ENCODE peak calls at places on chromosomes 12 and 14, in ten cellular contexts. K is GM12865, E is coronary artery, Y is mesendoderm, J is adrenal gland, T is GM23248, A is foreskin fibroblast, G is A549, I is right atrium auricular region, M is HFF-Myc. U is an unnamed sample.

GRCh38 chr12:22275847-22276246 is 58.7 kb downstream of the ST8SIA1 start:
- DNase-seq in E (peak; percentile 96), K (no peak), M (peak; percentile 88), Y (peak; percentile 92), T (peak; percentile 98), I (peak; percentile 94), G (peak; percentile 13), J (peak; percentile 75), A (peak; percentile 95), U (peak; percentile 82)

GRCh38 chr12:84508325-84508861 is 404.2 kb downstream of the SLC6A15 start:
- DNase-seq in M (peak; percentile 79), J (no peak), K (peak; percentile 12), E (no peak), T (peak; percentile 95), G (peak; percentile 11), A (peak; percentile 95), Y (peak; percentile 76), I (no peak), U (no peak)

GRCh38 chr14:104977681-104978647 is at the start of gene AHNAK2:
- DNase-seq in K (no peak), Y (peak; percentile 87), J (peak; percentile 78), M (no peak), E (no peak), A (peak; percentile 94), T (peak; percentile 90), I (no peak), G (peak; percentile 60), U (peak; percentile 92)

GRCh38 chr14:104286086-104286485 is 147.7 kb downstream of the KIF26A start:
- DNase-seq in I (no peak), J (no peak), M (no peak), Y (no peak), E (no peak), T (no peak), A (no peak), G (no peak), K (no peak), U (peak; percentile 55)

GRCh38 chr14:98931911-98932310 is 340.1 kb downstream of the BCL11B start:
- DNase-seq in J (no peak), K (no peak), T (no peak), G (no peak), M (no peak), Y (no peak), I (no peak), A (no peak), E (no peak), U (peak; percentile 21)

GRCh38 chr12:80937391-80938238 is at the start of gene LIN7A:
- DNase-seq in E (peak; percentile 70), I (no peak), T (peak; percentile 44), Y (peak; percentile 87), A (peak; percentile 72), K (peak; percentile 13), M (no peak), J (no peak), G (peak; percentile 12), U (no peak)

GRCh38 chr14:58749066-58749669 is 111.4 kb downstream of the DACT1 start:
- DNase-seq in G (peak; percentile 17), J (no peak), T (peak; percentile 91), M (peak; percentile 83), Y (no peak), A (peak; percentile 88), K (peak; percentile 89), I (no peak), E (no peak), U (no peak)

GRCh38 chr12:1800646-1801284 is 19.6 kb upstream of the LRTM2 start:
- DNase-seq in M (no peak), T (peak; percentile 84), A (peak; percentile 37), G (peak; percentile 41), J (no peak), E (peak; percentile 71), Y (peak; percentile 79), K (peak; percentile 72), I (no peak), U (peak; percentile 63)

GRCh38 chr12:89573081-89573810 is 47.4 kb upstream of the POC1B start:
- DNase-seq in E (no peak), M (no peak), A (peak; percentile 42), G (no peak), J (no peak), Y (no peak), T (peak; percentile 81), I (no peak), K (no peak), U (no peak)

GRCh38 chr14:79915411-79915810 is 295.9 kb downstream of the DIO2 start:
- DNase-seq in M (no peak), G (no peak), Y (no peak), J (no peak), K (no peak), E (no peak), I (no peak), A (no peak), T (no peak), U (no peak)

GRCh38 chr12:7694556-7694955 is 1.0 kb downstream of the GDF3 start:
- DNase-seq in E (no peak), I (no peak), M (no peak), A (no peak), J (no peak), Y (no peak), G (no peak), K (no peak), T (no peak), U (no peak)

GRCh38 chr12:111445311-111446043 is 39.8 kb downstream of the SH2B3 start:
- DNase-seq in A (no peak), G (no peak), Y (no peak), J (no peak), K (peak; percentile 15), M (no peak), T (peak; percentile 33), E (peak; percentile 78), I (peak; percentile 56), U (no peak)

GRCh38 chr12:55142896-55143870 is 17.0 kb downstream of the OR9K2 start:
- DNase-seq in A (peak; percentile 35), G (peak; percentile 11), Y (peak; percentile 80), J (peak; percentile 28), M (peak; percentile 19), E (no peak), I (no peak), K (peak; percentile 53), T (peak; percentile 80), U (no peak)

GRCh38 chr12:70994217-70994788 is 73.8 kb upstream of the PTPRR start:
- DNase-seq in E (no peak), Y (no peak), M (no peak), K (no peak), I (no peak), T (peak; percentile 88), A (peak; percentile 92), G (no peak), J (no peak), U (no peak)

GRCh38 chr14:92464156-92464555 is 49.4 kb upstream of the RIN3 start:
- DNase-seq in Y (no peak), K (no peak), J (no peak), A (no peak), E (no peak), T (no peak), I (peak; percentile 54), G (no peak), M (no peak), U (no peak)

GRCh38 chr12:19894803-19895202 is 455.5 kb downstream of the AEBP2 start:
- DNase-seq in T (no peak), G (no peak), Y (no peak), E (no peak), K (peak; percentile 86), M (no peak), I (no peak), J (no peak), A (no peak), U (no peak)

GRCh38 chr12:100953677-100954076 is 159.1 kb downstream of the ANO4 start:
- DNase-seq in E (no peak), M (no peak), G (no peak), T (no peak), J (no peak), I (no peak), Y (no peak), K (no peak), A (no peak), U (no peak)

GRCh38 chr12:130993759-130994670 is 40.3 kb downstream of the ADGRD1 start:
- DNase-seq in A (no peak), E (no peak), I (no peak), G (peak; percentile 85), T (no peak), K (no peak), M (no peak), Y (no peak), J (no peak), U (no peak)

GRCh38 chr12:24138041-24138440 is 188.6 kb upstream of the SOX5 start:
- DNase-seq in J (no peak), M (no peak), A (no peak), T (no peak), K (no peak), E (no peak), I (no peak), G (no peak), Y (no peak), U (no peak)

GRCh38 chr14:31027847-31028246 is 1.7 kb upstream of the STRN3 start:
- DNase-seq in J (no peak), G (no peak), M (no peak), A (peak; percentile 52), K (no peak), T (peak; percentile 37), Y (no peak), I (no peak), E (no peak), U (no peak)
- H3K4me3 ChIP-seq in J (peak overlapping the region; percentile 98), G (peak overlapping the region; percentile 99), M (peak overlapping the region; percentile 94), A (no peak overlapping the region), K (peak overlapping the region; percentile 90), T (peak overlapping the region; percentile 98), Y (no peak overlapping the region), I (no peak overlapping the region), E (no peak overlapping the region), U (peak overlapping the region; percentile 81)

DNA sequence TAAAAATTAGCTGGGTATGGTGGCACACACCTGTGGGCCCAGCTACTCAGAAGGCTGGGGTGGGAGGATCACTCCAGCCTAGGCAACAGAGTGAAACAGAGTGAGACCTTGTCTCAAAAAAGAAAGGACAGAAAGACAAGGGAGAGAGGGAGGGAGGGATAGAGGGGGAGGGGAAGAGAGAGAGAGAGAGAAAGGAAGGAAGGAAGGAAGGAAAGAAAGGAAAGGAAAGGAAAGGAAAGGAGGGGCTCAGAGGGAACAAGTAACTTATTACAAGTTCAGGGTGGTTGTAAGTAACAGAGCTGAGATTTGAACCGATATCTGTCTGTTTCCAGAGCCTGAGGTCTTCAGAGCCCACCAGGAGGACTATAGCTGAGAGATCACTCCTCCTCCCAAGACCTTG is 8.3 kb downstream of the IFFO1 start:
- DNase-seq in T (no peak), E (no peak), A (no peak), Y (no peak), J (no peak), G (no peak), K (no peak), I (no peak), M (no peak), U (no peak)
- H3K4me3 ChIP-seq in T (peak overlapping the region; percentile 69), E (no peak overlapping the region), A (no peak overlapping the region), Y (no peak overlapping the region), J (no peak overlapping the region), G (no peak overlapping the region), K (no peak overlapping the region), I (no peak overlapping the region), M (peak overlapping the region; percentile 9), U (peak overlapping the region; percentile 25)

GRCh38 chr14:68730811-68731425 is 61.9 kb downstream of the ZFP36L1 start:
- DNase-seq in I (no peak), K (no peak), G (no peak), E (no peak), Y (peak; percentile 64), J (no peak), A (no peak), T (no peak), M (no peak), U (no peak)
- H3K4me3 ChIP-seq in I (no peak overlapping the region), K (no peak overlapping the region), G (no peak overlapping the region), E (no peak overlapping the region), Y (no peak overlapping the region), J (no peak overlapping the region), A (no peak overlapping the region), T (no peak overlapping the region), M (no peak overlapping the region), U (no peak overlapping the region)

GRCh38 chr12:97005612-97006011 is 98.6 kb downstream of the NEDD1 start:
- DNase-seq in E (no peak), M (no peak), Y (peak; percentile 59), G (no peak), T (no peak), K (no peak), J (no peak), I (no peak), A (no peak), U (no peak)
- H3K4me3 ChIP-seq in E (no peak overlapping the region), M (no peak overlapping the region), Y (no peak overlapping the region), G (no peak overlapping the region), T (no peak overlapping the region), K (no peak overlapping the region), J (no peak overlapping the region), I (no peak overlapping the region), A (no peak overlapping the region), U (no peak overlapping the region)